ENCODE peak calls at places on chromosome 22, in four cellular contexts. One of them, this sample, is unnamed.

GRCh38 chr22:30314918-30315317 is 11.8 kb downstream of the TBC1D10A start:
- DNase-seq in ascending aorta: no peak
- DNase-seq in astrocyte of the hippocampus: peak; percentile 49
- DNase-seq in activated naive CD4-positive, alpha-beta T cell: no peak
- DNase-seq in this sample: no peak

GRCh38 chr22:35400335-35400680 is 368 bp downstream of the MCM5 start:
- DNase-seq in ascending aorta: no peak
- DNase-seq in astrocyte of the hippocampus: no peak
- DNase-seq in activated naive CD4-positive, alpha-beta T cell: no peak
- DNase-seq in this sample: no peak

GRCh38 chr22:41343717-41344116 is 38.0 kb upstream of the TEF start:
- DNase-seq in activated naive CD4-positive, alpha-beta T cell: no peak
- DNase-seq in astrocyte of the hippocampus: no peak
- DNase-seq in ascending aorta: no peak
- DNase-seq in this sample: no peak

GRCh38 chr22:22995166-22995565 is 75.2 kb upstream of the GNAZ start:
- DNase-seq in activated naive CD4-positive, alpha-beta T cell: no peak
- DNase-seq in ascending aorta: no peak
- DNase-seq in astrocyte of the hippocampus: no peak
- DNase-seq in this sample: no peak

GRCh38 chr22:37231406-37232139 is 12.5 kb downstream of the RAC2 start:
- DNase-seq in activated naive CD4-positive, alpha-beta T cell: no peak
- DNase-seq in astrocyte of the hippocampus: no peak
- DNase-seq in ascending aorta: no peak
- DNase-seq in this sample: no peak

GRCh38 chr22:49992921-49993648 is 19.5 kb downstream of the IL17REL start:
- DNase-seq in astrocyte of the hippocampus: peak; percentile 61
- DNase-seq in activated naive CD4-positive, alpha-beta T cell: no peak
- DNase-seq in ascending aorta: no peak
- DNase-seq in this sample: peak; percentile 2

GRCh38 chr22:19070397-19071169 is 51.6 kb downstream of the DGCR2 start:
- DNase-seq in activated naive CD4-positive, alpha-beta T cell: no peak
- DNase-seq in astrocyte of the hippocampus: no peak
- DNase-seq in ascending aorta: no peak
- DNase-seq in this sample: no peak

GRCh38 chr22:29344137-29344536 is 28.6 kb upstream of the RASL10A start:
- DNase-seq in activated naive CD4-positive, alpha-beta T cell: no peak
- DNase-seq in ascending aorta: peak; percentile 27
- DNase-seq in astrocyte of the hippocampus: peak; percentile 99
- DNase-seq in this sample: peak; percentile 59

GRCh38 chr22:43197271-43197941 is 10.5 kb upstream of the TTLL12 start:
- DNase-seq in activated naive CD4-positive, alpha-beta T cell: no peak
- DNase-seq in astrocyte of the hippocampus: peak; percentile 72
- DNase-seq in ascending aorta: no peak
- DNase-seq in this sample: no peak

GRCh38 chr22:32926600-32926999 is 125.1 kb downstream of the TIMP3 start:
- DNase-seq in ascending aorta: no peak
- DNase-seq in astrocyte of the hippocampus: peak; percentile 36
- DNase-seq in activated naive CD4-positive, alpha-beta T cell: no peak
- DNase-seq in this sample: no peak

GRCh38 chr22:21926728-21927127 is 25.9 kb downstream of the PPM1F start:
- DNase-seq in astrocyte of the hippocampus: no peak
- DNase-seq in ascending aorta: no peak
- DNase-seq in activated naive CD4-positive, alpha-beta T cell: no peak
- DNase-seq in this sample: no peak

GRCh38 chr22:39297490-39298193 is 21.8 kb downstream of the RPL3 start:
- DNase-seq in astrocyte of the hippocampus: peak; percentile 58
- DNase-seq in activated naive CD4-positive, alpha-beta T cell: no peak
- DNase-seq in ascending aorta: no peak
- DNase-seq in this sample: no peak

GRCh38 chr22:30866811-30867271 is 101.7 kb downstream of the MORC2 start:
- DNase-seq in activated naive CD4-positive, alpha-beta T cell: no peak
- DNase-seq in ascending aorta: no peak
- DNase-seq in astrocyte of the hippocampus: no peak
- DNase-seq in this sample: no peak

GRCh38 chr22:32244547-32244946 is 10.6 kb downstream of the SLC5A4 start:
- DNase-seq in astrocyte of the hippocampus: no peak
- DNase-seq in activated naive CD4-positive, alpha-beta T cell: no peak
- DNase-seq in ascending aorta: no peak
- DNase-seq in this sample: no peak

GRCh38 chr22:50170453-50171318 is at the start of gene PANX2:
- DNase-seq in astrocyte of the hippocampus: peak; percentile 46
- DNase-seq in ascending aorta: no peak
- DNase-seq in activated naive CD4-positive, alpha-beta T cell: no peak
- DNase-seq in this sample: no peak

GRCh38 chr22:38674888-38675287 is 6.9 kb upstream of the TOMM22 start:
- DNase-seq in ascending aorta: no peak
- DNase-seq in astrocyte of the hippocampus: peak; percentile 19
- DNase-seq in activated naive CD4-positive, alpha-beta T cell: no peak
- DNase-seq in this sample: no peak

GRCh38 chr22:36565686-36566085 is 36.7 kb upstream of the EIF3D start:
- DNase-seq in activated naive CD4-positive, alpha-beta T cell: no peak
- DNase-seq in ascending aorta: no peak
- DNase-seq in astrocyte of the hippocampus: peak; percentile 16
- DNase-seq in this sample: no peak

GRCh38 chr22:39315389-39315788 is 4.0 kb downstream of the RPL3 start:
- DNase-seq in astrocyte of the hippocampus: no peak
- DNase-seq in activated naive CD4-positive, alpha-beta T cell: no peak
- DNase-seq in ascending aorta: no peak
- DNase-seq in this sample: no peak

GRCh38 chr22:40083794-40084193 is 89.0 kb downstream of the FAM83F start:
- DNase-seq in ascending aorta: no peak
- DNase-seq in astrocyte of the hippocampus: no peak
- DNase-seq in activated naive CD4-positive, alpha-beta T cell: no peak
- DNase-seq in this sample: no peak

GRCh38 chr22:26748845-26749244 is 91.5 kb downstream of the MIAT start:
- DNase-seq in activated naive CD4-positive, alpha-beta T cell: no peak
- DNase-seq in astrocyte of the hippocampus: no peak
- DNase-seq in ascending aorta: no peak
- DNase-seq in this sample: no peak